ENCODE peak calls at places on chromosomes 12 and 14, in six cellular contexts. G is type B pancreatic cell, R is GM23338, T is gastrocnemius medialis, Y is HL-60, N is astrocyte. U is an unnamed sample.

GRCh38 chr14:55957950-55958349 is 160.3 kb upstream of the PELI2 start:
- DNase-seq in T (no peak), N (peak), R (peak), Y (no peak), G (no peak), U (no peak)

GRCh38 chr12:117878598-117878997 is 90.2 kb downstream of the KSR2 start:
- DNase-seq in N (no peak), R (no peak), Y (no peak), T (no peak), G (no peak), U (no peak)

GRCh38 chr14:40199101-40199500 is 766.9 kb upstream of the FBXO33 start:
- DNase-seq in N (no peak), G (no peak), R (no peak), T (no peak), Y (no peak), U (no peak)

GRCh38 chr12:113162102-113163029 is 12.8 kb downstream of the CFAP73 start:
- DNase-seq in G (no peak), Y (no peak), T (no peak), R (peak), N (peak), U (no peak)

GRCh38 chr12:127664901-127665300 is 602.1 kb upstream of the TMEM132C start:
- DNase-seq in T (no peak), N (peak), Y (no peak), G (no peak), R (no peak), U (peak)

GRCh38 chr14:47438650-47439140 is 236.7 kb downstream of the MDGA2 start:
- DNase-seq in G (no peak), T (no peak), N (peak), Y (no peak), R (peak), U (no peak)

GRCh38 chr12:103958621-103959020 is 7.1 kb upstream of the TDG start:
- DNase-seq in N (no peak), G (no peak), R (no peak), Y (no peak), T (no peak), U (no peak)

GRCh38 chr12:106774808-106775524 is 484 bp downstream of the RIC8B start:
- DNase-seq in T (no peak), Y (peak), G (no peak), N (no peak), R (no peak), U (no peak)

GRCh38 chr12:109815874-109816617 is 17.2 kb downstream of the TRPV4 start:
- DNase-seq in G (no peak), N (no peak), T (no peak), R (no peak), Y (no peak), U (no peak)

GRCh38 chr12:31324845-31325523 is 966 bp downstream of the SINHCAF start:
- DNase-seq in R (peak), T (peak), Y (peak), G (peak), N (peak), U (peak)

GRCh38 chr14:105155681-105156413 is 12.7 kb downstream of the JAG2 start:
- DNase-seq in N (no peak), G (no peak), R (peak), Y (no peak), T (no peak), U (no peak)

GRCh38 chr14:63088865-63089264 is 43.6 kb upstream of the KCNH5 start:
- DNase-seq in R (no peak), T (no peak), Y (no peak), N (no peak), G (no peak), U (no peak)

GRCh38 chr14:36068777-36069534 is 107.6 kb downstream of the PTCSC3 start:
- DNase-seq in G (no peak), T (no peak), R (no peak), N (peak), Y (no peak), U (no peak)

GRCh38 chr14:94050231-94050880 is 24.2 kb downstream of the OTUB2 start:
- DNase-seq in T (peak), G (peak), Y (no peak), R (no peak), N (no peak), U (peak)

GRCh38 chr12:12032771-12033588 is 37.8 kb upstream of the BCL2L14 start:
- DNase-seq in Y (peak), R (peak), T (peak), N (peak), G (peak), U (peak)

DNA sequence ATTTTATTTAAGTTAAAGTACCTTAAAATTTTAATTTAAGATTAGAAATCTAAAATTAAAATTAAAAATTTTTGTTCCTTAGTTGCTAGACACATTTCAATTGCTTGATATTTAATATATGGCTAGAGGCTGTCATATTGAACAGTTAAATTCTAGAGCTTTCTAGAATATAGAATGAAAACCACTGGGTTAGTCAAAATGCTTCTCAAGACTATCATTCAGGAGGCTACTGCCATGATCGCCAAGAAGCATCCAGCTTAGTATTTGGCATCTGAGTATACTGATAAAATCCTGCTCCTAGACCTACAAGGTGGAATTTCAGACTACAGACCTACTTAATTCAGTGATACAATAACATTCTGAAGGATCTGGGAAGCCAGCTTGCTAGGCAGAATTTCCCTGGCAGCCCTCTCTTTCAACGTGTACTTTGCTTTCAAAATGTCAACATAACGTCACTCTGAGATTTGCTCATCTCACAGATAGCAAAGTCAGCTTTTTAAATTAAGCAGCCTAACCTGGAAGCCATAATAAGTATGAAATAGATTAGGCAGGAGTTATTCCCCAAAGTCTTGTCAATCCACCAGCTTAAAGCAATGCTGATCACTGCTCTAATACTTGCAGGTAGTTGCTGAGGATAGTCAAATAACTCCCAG is 525.8 kb downstream of the FSCB start:
- DNase-seq in Y (no peak), G (no peak), R (no peak), T (no peak), N (no peak), U (no peak)
- TF ChIP-seq CTCF in Y (no peak), G (no peak), R (no peak), T (no peak), N (no peak), U (no peak)

DNA sequence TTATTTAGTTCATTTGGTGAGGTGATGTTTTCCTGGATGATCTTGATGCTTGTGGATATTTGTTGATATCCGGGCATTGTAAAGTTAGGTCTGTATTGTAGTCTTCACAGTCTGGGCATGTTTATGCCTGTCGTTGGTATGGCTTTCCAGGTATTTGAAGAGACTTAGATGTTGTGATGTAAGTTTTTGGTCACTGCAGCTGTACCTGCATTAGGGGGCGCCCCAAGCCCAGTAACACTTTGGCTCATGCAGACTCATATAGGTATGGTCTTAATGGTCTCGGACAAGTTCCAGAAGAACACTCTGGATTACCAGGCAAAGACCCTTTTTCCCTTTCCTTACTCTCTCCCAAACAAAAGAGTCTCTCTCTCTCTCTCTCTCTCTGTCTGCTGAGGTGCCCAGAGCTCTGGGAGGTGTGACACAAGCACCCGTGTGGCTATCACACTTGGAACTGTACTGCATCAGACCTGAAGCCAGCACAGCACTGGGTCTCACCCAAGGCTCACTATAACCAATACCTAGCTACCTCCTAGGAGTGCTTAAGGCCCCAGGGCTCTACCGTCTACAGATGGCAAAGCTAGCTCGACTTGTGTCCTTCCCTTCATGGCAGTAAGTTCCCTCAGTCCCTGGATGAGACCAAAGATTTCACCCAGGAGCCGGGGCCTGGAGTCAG is 425.8 kb upstream of the ATXN7L3B start:
- DNase-seq in N (no peak), Y (peak), G (no peak), T (no peak), R (peak), U (no peak)
- TF ChIP-seq CTCF in N (no peak), Y (no peak), G (peak), T (no peak), R (peak), U (peak)

GRCh38 chr12:65822732-65823480 is 1.4 kb upstream of the HMGA2 start:
- DNase-seq in Y (no peak), N (peak), G (peak), T (no peak), R (peak), U (peak)
- TF ChIP-seq CTCF in Y (no peak), N (no peak), G (no peak), T (no peak), R (no peak), U (peak)

DNA sequence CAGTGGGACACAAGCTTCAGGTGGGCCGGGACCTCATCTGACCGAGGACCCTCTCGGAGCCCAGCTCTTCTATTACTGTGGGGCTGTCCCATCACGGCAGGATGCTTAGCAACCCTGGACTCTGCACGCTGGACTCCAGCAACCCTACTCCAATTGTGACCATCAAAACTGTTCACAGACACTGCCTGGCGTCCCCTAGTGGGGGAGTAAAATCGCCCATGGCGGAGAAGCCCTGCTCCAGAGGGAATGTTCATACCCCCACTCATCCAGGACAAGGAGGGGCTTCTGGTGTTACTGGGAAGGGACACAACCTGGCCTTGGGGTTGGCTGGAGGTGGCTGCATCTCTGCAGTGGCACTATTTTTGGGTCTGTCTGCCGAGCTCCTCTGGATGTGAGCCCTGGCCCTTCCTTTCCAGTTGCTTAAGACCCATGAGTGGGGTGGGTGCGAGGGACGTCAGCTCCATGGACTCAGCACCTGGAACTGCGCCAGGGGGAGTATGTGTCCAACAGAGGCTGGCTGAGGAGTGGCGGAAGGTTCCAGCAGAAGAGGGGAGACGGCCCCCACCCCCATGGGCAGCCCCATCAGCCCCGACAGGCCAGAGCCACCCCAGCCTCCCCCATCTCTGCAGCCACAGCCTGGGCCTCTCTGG is 103.8 kb downstream of the RFLNA start:
- DNase-seq in Y (no peak), N (no peak), T (peak), R (no peak), G (no peak), U (no peak)
- TF ChIP-seq CTCF in Y (no peak), N (no peak), T (no peak), R (peak), G (no peak), U (no peak)

GRCh38 chr14:59133202-59133601 is 55.3 kb upstream of the DAAM1 start:
- DNase-seq in N (no peak), G (no peak), Y (no peak), T (no peak), R (peak), U (no peak)
- TF ChIP-seq CTCF in N (no peak), G (peak), Y (no peak), T (no peak), R (peak), U (peak)

DNA sequence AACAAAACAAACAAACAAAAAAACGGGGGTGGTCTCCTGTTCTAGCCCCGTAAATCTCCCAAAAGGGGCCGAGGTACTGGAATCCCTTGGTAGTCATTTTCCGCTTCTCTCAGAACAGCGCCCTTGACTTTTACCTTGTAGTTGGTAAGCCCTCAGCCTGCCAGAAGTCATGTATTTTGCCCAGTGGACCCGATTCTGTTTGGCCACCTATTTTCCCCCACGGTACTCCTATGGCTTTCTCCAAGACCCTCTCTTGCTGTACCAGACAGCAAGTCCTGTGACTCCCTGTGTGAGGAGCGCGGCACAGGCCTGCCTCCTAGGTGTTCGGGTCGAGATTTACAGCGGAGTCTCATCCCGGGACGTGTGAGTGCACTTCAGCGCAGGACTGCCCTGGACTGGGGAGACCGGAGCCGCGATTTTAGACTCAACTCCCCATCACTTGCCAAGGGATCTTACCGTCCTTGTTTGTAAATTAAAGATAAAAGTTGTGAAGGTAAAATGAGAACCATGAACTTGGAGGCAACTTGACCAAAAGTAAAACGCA is 1.1 kb upstream of the MBD6 start:
- DNase-seq in R (peak), T (peak), N (peak), Y (peak), G (no peak), U (no peak)
- TF ChIP-seq CTCF in R (peak), T (no peak), N (no peak), Y (no peak), G (no peak), U (no peak)

U was measured in osteocyte.